ENCODE peak calls at places on chromosomes 5 and 9, in five cellular contexts. C is keratinocyte, G is K562, U is WERI-Rb-1, A is mucosa of descending colon. K is an unnamed sample.
A peak's percentile ranks its signal among the peaks of the same experiment; 100 is the strongest.

GRCh38 chr9:37952731-37953130 is 48.8 kb upstream of the SLC25A51 start:
- DNase-seq in C (no peak), G (no peak), U (no peak), A (no peak), K (peak; percentile 96)

GRCh38 chr5:144453753-144454152 is 283.1 kb downstream of the KCTD16 start:
- DNase-seq in C (no peak), G (no peak), U (peak; percentile 26), A (no peak), K (no peak)

GRCh38 chr5:53179681-53180080 is 70.1 kb upstream of the MOCS2 start:
- DNase-seq in C (no peak), G (no peak), U (no peak), A (no peak), K (no peak)

GRCh38 chr5:80217667-80218066 is 38.2 kb downstream of the SERINC5 start:
- DNase-seq in C (no peak), G (no peak), U (no peak), A (no peak), K (no peak)

GRCh38 chr9:136527131-136527530 is 18.7 kb downstream of the NOTCH1 start:
- DNase-seq in C (no peak), G (no peak), U (peak; percentile 62), A (peak; percentile 66), K (no peak)

GRCh38 chr5:110038297-110038997 is 348.7 kb downstream of the MAN2A1 start:
- DNase-seq in C (no peak), G (no peak), U (no peak), A (no peak), K (peak; percentile 48)

GRCh38 chr5:55570026-55570425 is 35.3 kb upstream of the PLPP1 start:
- DNase-seq in C (no peak), G (no peak), U (no peak), A (no peak), K (peak; percentile 41)

GRCh38 chr9:34125681-34126206 is 754 bp downstream of the DCAF12 start:
- DNase-seq in C (no peak), G (peak; percentile 41), U (peak; percentile 9), A (peak; percentile 32), K (peak; percentile 47)

GRCh38 chr5:119396265-119396664 is 40.4 kb downstream of the TNFAIP8 start:
- DNase-seq in C (no peak), G (no peak), U (no peak), A (no peak), K (no peak)

GRCh38 chr5:1998348-1998669 is 115.6 kb upstream of the IRX4 start:
- DNase-seq in C (no peak), G (no peak), U (no peak), A (no peak), K (no peak)

GRCh38 chr9:95772320-95773060 is 103.0 kb upstream of the ERCC6L2 start:
- DNase-seq in C (no peak), G (no peak), U (peak; percentile 84), A (peak; percentile 83), K (peak; percentile 56)

GRCh38 chr9:76109953-76110352 is 219.5 kb downstream of the PCSK5 start:
- DNase-seq in C (no peak), G (no peak), U (no peak), A (no peak), K (peak; percentile 13)

GRCh38 chr5:119418782-119419101 is 33.6 kb upstream of the HSD17B4 start:
- DNase-seq in C (no peak), G (no peak), U (no peak), A (no peak), K (no peak)

GRCh38 chr5:126794157-126794828 is 17.4 kb downstream of the LMNB1 start:
- DNase-seq in C (no peak), G (no peak), U (no peak), A (no peak), K (no peak)

GRCh38 chr5:166746506-166746905 is 1544.9 kb upstream of the WWC1 start:
- DNase-seq in C (no peak), G (no peak), U (no peak), A (no peak), K (peak; percentile 27)

GRCh38 chr5:78472469-78473106 is 112.2 kb downstream of the SCAMP1 start:
- DNase-seq in C (no peak), G (peak; percentile 27), U (no peak), A (no peak), K (peak; percentile 28)

GRCh38 chr9:22405869-22406659 is 40.6 kb upstream of the DMRTA1 start:
- DNase-seq in C (no peak), G (no peak), U (no peak), A (no peak), K (no peak)

GRCh38 chr5:173497685-173498084 is 118.8 kb downstream of the BOD1 start:
- DNase-seq in C (no peak), G (no peak), U (no peak), A (no peak), K (no peak)

GRCh38 chr5:133794771-133795391 is 173.5 kb downstream of the C5orf15 start:
- DNase-seq in C (no peak), G (no peak), U (no peak), A (no peak), K (no peak)

GRCh38 chr5:78983601-78984000 is 1.5 kb downstream of the ARSB start:
- DNase-seq in C (no peak), G (no peak), U (no peak), A (no peak), K (no peak)

GRCh38 chr9:131776473-131776872 is 36.6 kb upstream of the RAPGEF1 start:
- DNase-seq in C (no peak), G (peak; percentile 62), U (no peak), A (peak; percentile 44), K (peak; percentile 40)

GRCh38 chr9:78775211-78775610 is 478.3 kb downstream of the PSAT1 start:
- DNase-seq in C (no peak), G (no peak), U (peak; percentile 7), A (no peak), K (no peak)

GRCh38 chr9:69253057-69253456 is 72.0 kb upstream of the ENTREP1 start:
- DNase-seq in C (peak; percentile 1), G (no peak), U (no peak), A (no peak), K (no peak)

GRCh38 chr5:122366501-122366900 is 54.5 kb downstream of the SNCAIP start:
- DNase-seq in C (no peak), G (no peak), U (no peak), A (no peak), K (no peak)

GRCh38 chr5:53446908-53447307 is 33.5 kb upstream of the FST start:
- DNase-seq in C (no peak), G (no peak), U (no peak), A (no peak), K (peak; percentile 44)

GRCh38 chr5:66171349-66172344 is 27.5 kb downstream of the SREK1 start:
- DNase-seq in C (peak; percentile 30), G (peak; percentile 28), U (peak; percentile 18), A (no peak), K (peak; percentile 62)

GRCh38 chr5:176934309-176934930 is 35.3 kb upstream of the HK3 start:
- DNase-seq in C (no peak), G (no peak), U (peak; percentile 5), A (no peak), K (no peak)

DNA sequence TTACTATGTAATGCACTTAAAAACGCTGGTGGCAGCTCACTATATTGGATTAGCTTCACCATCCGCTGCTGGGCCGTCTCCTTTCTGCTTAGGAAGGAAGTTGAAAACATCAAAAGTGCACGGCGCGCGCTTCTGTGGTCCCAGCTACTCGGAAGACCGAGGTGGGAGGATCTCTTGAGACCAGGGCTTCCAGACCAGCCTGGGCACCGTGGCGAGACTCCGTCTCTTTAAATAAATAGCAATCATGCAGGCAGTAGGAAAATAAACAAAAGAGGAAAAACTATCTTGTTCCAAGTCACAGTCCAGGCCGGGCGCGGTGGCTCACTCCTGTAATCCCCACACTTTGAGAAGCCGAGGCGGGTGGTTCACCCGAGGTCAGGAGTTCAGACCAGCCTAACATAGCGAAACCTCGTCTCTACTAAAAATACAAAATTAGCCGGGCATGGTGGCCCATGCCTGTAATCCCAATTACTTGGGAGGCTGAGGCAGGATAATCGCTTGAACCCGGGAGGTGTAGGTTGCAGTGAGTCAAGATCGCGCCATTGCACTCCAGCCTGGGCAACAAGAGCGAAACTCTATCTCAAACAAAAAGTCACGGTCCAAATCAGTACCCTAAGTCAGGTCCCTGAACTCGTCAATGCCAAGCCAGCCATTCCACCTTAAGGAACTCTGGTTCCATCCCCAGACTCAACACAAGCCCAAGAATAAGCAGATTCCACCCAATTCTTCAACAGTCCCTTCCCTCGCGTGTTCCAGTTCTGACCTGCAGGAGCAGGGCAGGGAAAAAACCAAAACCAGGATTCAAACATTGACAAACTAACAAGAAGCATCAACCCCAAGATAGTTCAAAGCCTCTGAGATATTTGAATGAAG is 1.0 kb upstream of the GOLGA1 start:
- DNase-seq in C (no peak), G (peak; percentile 30), U (peak; percentile 74), A (peak; percentile 72), K (peak; percentile 53)
- TF ChIP-seq CTCF in C (no peak), G (no peak), U (peak; percentile 15), A (no peak), K (peak; percentile 4)

DNA sequence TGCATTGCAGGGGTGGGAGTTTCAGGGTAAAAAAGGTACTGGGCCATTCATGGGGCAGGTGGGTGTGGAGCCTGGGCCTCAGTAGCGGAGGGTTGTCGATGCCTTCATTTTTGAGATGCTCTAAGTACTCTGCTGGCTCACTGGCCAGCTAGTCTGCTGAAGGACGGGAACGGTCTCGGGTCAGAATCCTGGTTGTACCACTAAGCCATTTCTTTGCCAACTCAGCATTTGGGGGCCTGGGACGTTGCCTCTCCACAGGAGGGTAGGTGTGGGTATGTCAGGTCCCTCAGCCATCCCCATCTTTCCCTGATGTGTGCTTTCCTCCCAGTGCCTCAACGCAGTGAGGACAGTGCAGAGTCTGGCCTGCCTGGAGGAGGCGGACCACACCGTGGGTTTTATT is 25.1 kb downstream of the SH3GLB2 start:
- DNase-seq in C (no peak), G (no peak), U (peak; percentile 14), A (no peak), K (no peak)
- H3K4me3 ChIP-seq in C (no peak overlapping the region), G (no peak overlapping the region), U (no peak overlapping the region), A (no peak overlapping the region), K (no peak overlapping the region)

GRCh38 chr5:23234153-23234729 is 273.2 kb upstream of the PRDM9 start:
- DNase-seq in C (no peak), G (no peak), U (no peak), A (no peak), K (no peak)
- TF ChIP-seq CTCF in C (no peak), G (no peak), U (no peak), A (no peak), K (no peak)

DNA sequence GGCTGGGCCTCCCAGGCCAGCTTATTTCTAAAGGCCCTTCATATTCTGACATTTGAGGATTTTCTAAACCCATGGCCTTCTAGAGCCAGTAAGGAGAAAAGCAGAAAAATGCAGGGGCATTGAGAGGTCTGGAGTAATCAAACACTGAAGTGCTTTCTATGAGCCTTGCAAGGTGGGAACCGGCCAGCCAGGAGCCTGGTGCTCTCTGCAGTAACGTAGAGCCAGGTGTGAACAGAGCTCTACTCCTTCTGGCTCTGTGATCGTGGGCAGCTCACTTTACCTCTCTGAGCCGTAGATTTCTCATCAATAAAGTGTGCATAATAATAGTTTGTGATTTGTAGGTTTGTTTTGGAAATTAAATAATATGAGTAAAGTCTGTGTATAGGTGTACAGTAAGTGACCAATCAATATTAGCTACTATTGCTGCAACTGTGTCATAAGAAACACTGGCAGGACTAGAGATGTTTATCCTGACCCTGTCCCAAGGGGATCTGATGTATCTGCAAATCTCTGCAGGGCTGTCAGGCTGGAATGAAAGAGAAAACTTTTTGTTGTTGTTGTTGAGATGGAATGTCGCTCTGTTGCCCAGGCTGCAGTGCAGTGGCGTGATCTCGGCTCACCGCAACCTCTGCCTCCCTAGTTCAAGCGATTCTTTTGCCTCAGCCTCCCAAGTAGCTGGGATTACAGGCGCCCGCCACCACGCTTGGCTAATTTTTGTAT is 2.7 kb downstream of the SYNPO start:
- DNase-seq in C (no peak), G (no peak), U (no peak), A (no peak), K (peak; percentile 26)
- H3K4me3 ChIP-seq in C (no peak overlapping the region), G (no peak overlapping the region), U (no peak overlapping the region), A (no peak overlapping the region), K (no peak overlapping the region)